ENCODE peak calls at places on chromosome 20, in eight cellular contexts. C is AG04450, I is lower lobe of right lung, R is Panc1, U is astrocyte of the cerebellum, D is AG09309, F is body of pancreas, X is left ventricle myocardium inferior. E is an unnamed sample.

GRCh38 chr20:32441638-32442037 is 83.5 kb downstream of the ASXL1 start:
- DNase-seq in C (no peak), I (no peak), R (no peak), U (no peak), D (no peak), F (no peak), X (no peak), E (no peak)

GRCh38 chr20:13703265-13703664 is 64.5 kb upstream of the TASP1 start:
- DNase-seq in C (no peak), I (no peak), R (no peak), U (no peak), D (no peak), F (no peak), X (no peak), E (no peak)

GRCh38 chr20:37999526-38000263 is 33.6 kb downstream of the TTI1 start:
- DNase-seq in C (no peak), I (no peak), R (no peak), U (no peak), D (no peak), F (no peak), X (no peak), E (no peak)

GRCh38 chr20:45564760-45565276 is 14.3 kb downstream of the WFDC8 start:
- DNase-seq in C (no peak), I (no peak), R (no peak), U (no peak), D (no peak), F (no peak), X (no peak), E (no peak)

GRCh38 chr20:48286571-48287551 is 501.6 kb upstream of the SULF2 start:
- DNase-seq in C (no peak), I (no peak), R (no peak), U (no peak), D (no peak), F (no peak), X (no peak), E (no peak)

GRCh38 chr20:23298926-23299672 is 51.5 kb upstream of the NXT1 start:
- DNase-seq in C (no peak), I (no peak), R (no peak), U (no peak), D (no peak), F (no peak), X (no peak), E (no peak)

GRCh38 chr20:38970302-38970701 is 8.2 kb downstream of the DHX35 start:
- DNase-seq in C (no peak), I (no peak), R (peak; percentile 15), U (no peak), D (peak; percentile 69), F (no peak), X (no peak), E (no peak)

GRCh38 chr20:22977047-22977785 is 57.9 kb upstream of the SSTR4 start:
- DNase-seq in C (no peak), I (no peak), R (no peak), U (no peak), D (no peak), F (no peak), X (peak; percentile 36), E (no peak)

GRCh38 chr20:41176711-41177552 is 39.6 kb downstream of the PLCG1 start:
- DNase-seq in C (no peak), I (no peak), R (no peak), U (no peak), D (no peak), F (no peak), X (no peak), E (no peak)

GRCh38 chr20:20393207-20393606 is 25.3 kb downstream of the INSM1 start:
- DNase-seq in C (peak; percentile 63), I (no peak), R (no peak), U (no peak), D (no peak), F (no peak), X (no peak), E (no peak)

GRCh38 chr20:9071976-9072726 is 3.3 kb downstream of the PLCB4 start:
- DNase-seq in C (no peak), I (no peak), R (no peak), U (no peak), D (no peak), F (no peak), X (no peak), E (no peak)

GRCh38 chr20:15911557-15911956 is 661.7 kb downstream of the KIF16B start:
- DNase-seq in C (no peak), I (no peak), R (no peak), U (no peak), D (no peak), F (no peak), X (no peak), E (no peak)

GRCh38 chr20:4703281-4703676 is 18.4 kb upstream of the PRND start:
- DNase-seq in C (no peak), I (no peak), R (no peak), U (no peak), D (no peak), F (no peak), X (no peak), E (no peak)

DNA sequence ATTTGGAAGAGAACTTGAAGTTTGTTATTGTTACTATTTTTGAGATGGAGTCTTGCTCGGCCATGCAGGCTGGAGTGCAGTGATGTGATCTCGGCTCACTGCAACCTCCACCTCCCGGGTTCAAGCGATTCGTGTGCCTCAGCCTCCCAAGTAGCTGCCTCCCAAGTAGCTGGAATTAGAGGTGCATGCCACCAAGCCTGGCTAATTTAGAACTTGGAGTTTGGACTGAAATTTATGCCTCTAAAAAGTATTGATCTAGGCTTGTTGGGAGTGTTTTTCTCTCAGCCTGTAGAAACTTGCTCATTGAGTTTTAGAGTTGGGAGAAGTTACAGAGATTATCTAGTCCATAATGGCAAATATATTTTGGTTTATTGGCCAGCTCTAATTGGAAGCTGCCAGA is 4.1 kb downstream of the ITCH start:
- DNase-seq in C (no peak), I (no peak), R (no peak), U (no peak), D (no peak), F (no peak), X (no peak), E (no peak)
- H3K4me3 ChIP-seq in C (no peak overlapping the region), I (no peak overlapping the region), R (no peak overlapping the region), U (no peak overlapping the region), D (no peak overlapping the region), F (no peak overlapping the region), X (no peak overlapping the region), E (no peak overlapping the region)

GRCh38 chr20:58851221-58851968 is 693 bp upstream of the GNAS-AS1 start:
- DNase-seq in C (no peak), I (no peak), R (no peak), U (no peak), D (no peak), F (no peak), X (no peak), E (no peak)

GRCh38 chr20:58853976-58854637 is 1.6 kb downstream of the GNAS start:
- DNase-seq in C (no peak), I (no peak), R (no peak), U (no peak), D (no peak), F (no peak), X (no peak), E (no peak)

GRCh38 chr20:58853466-58853865 is 950 bp downstream of the GNAS start:
- DNase-seq in C (no peak), I (no peak), R (no peak), U (no peak), D (no peak), F (no peak), X (no peak), E (no peak)

GRCh38 chr20:58851969-58852458 is 502 bp upstream of the GNAS start:
- DNase-seq in C (no peak), I (no peak), R (no peak), U (no peak), D (no peak), F (no peak), X (no peak), E (no peak)

DNA sequence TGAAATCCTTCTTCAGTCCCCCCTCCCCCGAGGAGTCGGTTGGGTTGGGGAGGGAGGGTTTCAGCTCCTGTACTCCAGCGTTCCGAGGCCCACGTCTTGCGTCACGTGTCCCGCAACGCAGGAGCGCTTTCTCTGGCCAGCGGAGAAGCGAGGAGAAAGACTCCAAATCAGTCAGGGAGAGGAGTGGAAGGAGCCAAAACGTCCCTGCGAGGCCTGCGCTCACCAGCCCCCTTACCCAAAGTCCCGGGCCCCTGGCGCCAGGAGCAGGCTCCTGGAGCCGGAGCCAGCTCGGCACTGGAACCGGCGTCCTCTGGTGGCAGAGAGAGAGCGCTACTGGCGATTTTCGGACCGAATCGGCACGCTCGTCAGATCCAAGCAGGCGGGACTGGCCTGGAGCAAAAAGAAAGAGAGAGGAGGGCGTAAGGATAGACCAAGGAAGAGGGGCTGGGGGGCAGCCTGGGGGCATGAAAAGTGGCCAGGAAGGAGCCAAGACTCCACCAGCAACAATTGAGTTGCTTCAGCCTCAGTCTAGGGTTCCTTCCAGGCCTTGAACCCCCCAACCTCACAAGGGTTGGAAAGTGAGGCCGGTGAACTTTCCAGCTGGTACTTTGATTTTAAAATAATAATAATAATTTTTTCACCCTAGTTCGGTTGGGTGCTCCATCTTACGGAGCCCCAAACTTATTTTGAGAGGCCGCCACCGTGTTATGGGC is at the start of gene GNAS:
- DNase-seq in C (peak; percentile 11), I (peak; percentile 68), R (no peak), U (peak; percentile 19), D (no peak), F (peak; percentile 64), X (peak; percentile 58), E (no peak)
- H3K4me3 ChIP-seq in C (peak within 1 kb of the TSS; percentile 75), I (peak within 1 kb of the TSS; percentile 51), R (no peak within 1 kb of the TSS), U (peak within 1 kb of the TSS; percentile 66), D (peak within 1 kb of the TSS; percentile 80), F (no peak within 1 kb of the TSS), X (peak within 1 kb of the TSS; percentile 71), E (peak within 1 kb of the TSS; percentile 23)

DNA sequence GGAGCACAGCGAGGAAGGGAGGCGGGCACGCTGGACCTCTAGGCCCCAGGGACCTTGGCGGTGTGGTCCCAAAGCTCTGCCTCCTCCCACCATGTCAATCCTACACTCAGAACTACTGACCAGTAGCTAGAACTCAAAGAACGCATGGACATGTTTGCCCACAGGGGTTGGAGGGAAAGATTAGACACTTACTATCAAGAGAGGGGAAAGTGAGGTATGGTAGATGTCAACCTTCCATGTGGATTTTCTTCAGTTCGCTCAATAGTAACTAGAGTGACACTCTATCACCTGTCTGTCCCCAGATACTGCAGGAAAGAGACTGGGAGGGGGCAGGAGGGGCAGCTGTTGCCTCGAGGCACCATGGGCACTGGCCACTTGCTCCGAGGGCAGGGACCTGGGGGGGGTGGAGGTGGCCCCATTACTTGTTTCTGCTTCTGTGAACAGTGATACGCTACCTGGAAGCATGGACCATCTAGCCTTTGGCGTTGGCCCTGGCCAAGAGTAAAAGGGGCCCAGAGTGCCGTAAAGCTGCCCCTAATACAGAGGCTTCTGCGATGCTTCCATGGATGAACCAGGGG is 912 bp upstream of the DIDO1 start:
- DNase-seq in C (no peak), I (no peak), R (no peak), U (no peak), D (no peak), F (no peak), X (no peak), E (no peak)
- H3K4me3 ChIP-seq in C (peak overlapping the region; percentile 87), I (peak overlapping the region; percentile 98), R (peak overlapping the region; percentile 83), U (peak overlapping the region; percentile 93), D (peak overlapping the region; percentile 65), F (no peak overlapping the region), X (peak overlapping the region; percentile 90), E (peak overlapping the region; percentile 93)

GRCh38 chr20:33842346-33842745 is 31.2 kb downstream of the CHMP4B start:
- DNase-seq in C (no peak), I (peak; percentile 51), R (no peak), U (no peak), D (no peak), F (no peak), X (no peak), E (no peak)
- H3K4me3 ChIP-seq in C (no peak overlapping the region), I (no peak overlapping the region), R (no peak overlapping the region), U (no peak overlapping the region), D (no peak overlapping the region), F (no peak overlapping the region), X (no peak overlapping the region), E (no peak overlapping the region)